ENCODE peak calls at places on chromosomes 16 and 17, in ten cellular contexts. R is SK-N-SH, J is left ventricle myocardium inferior, B is heart left ventricle, O is thoracic aorta, A is colonic mucosa, V is fibroblast of pulmonary artery, C is dorsolateral prefrontal cortex, S is pancreas, N is H7. I is an unnamed sample.

GRCh38 chr17:9023389-9024210 is 2.3 kb downstream of the NTN1 start:
- DNase-seq in R (no peak), J (no peak), B (no peak), O (no peak), A (no peak), V (no peak), C (no peak), S (no peak), N (peak; percentile 76), I (no peak)

GRCh38 chr16:50697881-50698767 is 4.7 kb downstream of the NOD2 start:
- DNase-seq in R (no peak), J (no peak), B (peak; percentile 63), O (no peak), A (no peak), V (peak; percentile 30), C (no peak), S (peak; percentile 25), N (peak; percentile 18), I (no peak)

GRCh38 chr16:84105948-84106740 is 10.6 kb downstream of the MBTPS1 start:
- DNase-seq in R (no peak), J (no peak), B (no peak), O (no peak), A (no peak), V (no peak), C (no peak), S (no peak), N (no peak), I (no peak)

GRCh38 chr16:9739301-9739700 is 442.9 kb downstream of the GRIN2A start:
- DNase-seq in R (no peak), J (no peak), B (no peak), O (no peak), A (no peak), V (no peak), C (no peak), S (no peak), N (no peak), I (no peak)

GRCh38 chr16:88379694-88380040 is 3.1 kb upstream of the ZNF469 start:
- DNase-seq in R (peak; percentile 29), J (peak; percentile 4), B (no peak), O (no peak), A (no peak), V (no peak), C (no peak), S (peak; percentile 40), N (no peak), I (no peak)

GRCh38 chr17:50893183-50893993 is 27.2 kb upstream of the TOB1 start:
- DNase-seq in R (no peak), J (no peak), B (no peak), O (no peak), A (no peak), V (peak; percentile 41), C (peak; percentile 70), S (no peak), N (peak; percentile 34), I (no peak)

GRCh38 chr17:21199311-21199710 is 14.7 kb downstream of the TMEM11 start:
- DNase-seq in R (no peak), J (no peak), B (no peak), O (no peak), A (no peak), V (peak; percentile 24), C (no peak), S (no peak), N (peak; percentile 80), I (no peak)

GRCh38 chr16:79897087-79897443 is 296.5 kb upstream of the MAF start:
- DNase-seq in R (no peak), J (no peak), B (no peak), O (no peak), A (no peak), V (no peak), C (no peak), S (no peak), N (no peak), I (no peak)

GRCh38 chr17:66909811-66910210 is 54.7 kb upstream of the CACNG4 start:
- DNase-seq in R (no peak), J (no peak), B (no peak), O (no peak), A (no peak), V (no peak), C (no peak), S (no peak), N (no peak), I (no peak)

GRCh38 chr17:55601874-55602364 is 90.7 kb upstream of the SMIM36 start:
- DNase-seq in R (peak; percentile 52), J (no peak), B (no peak), O (no peak), A (no peak), V (peak; percentile 75), C (no peak), S (no peak), N (peak; percentile 51), I (no peak)

GRCh38 chr17:79956853-79957252 is 78.8 kb downstream of the TBC1D16 start:
- DNase-seq in R (peak; percentile 20), J (peak; percentile 11), B (no peak), O (no peak), A (no peak), V (no peak), C (no peak), S (peak; percentile 30), N (no peak), I (no peak)

GRCh38 chr17:45395569-45396415 is 36.9 kb downstream of the ARHGAP27 start:
- DNase-seq in R (no peak), J (no peak), B (no peak), O (no peak), A (no peak), V (no peak), C (no peak), S (peak; percentile 73), N (peak; percentile 63), I (no peak)

GRCh38 chr17:45394001-45394912 is 38.4 kb downstream of the ARHGAP27 start:
- DNase-seq in R (no peak), J (no peak), B (no peak), O (no peak), A (no peak), V (no peak), C (no peak), S (no peak), N (no peak), I (no peak)

GRCh38 chr17:45396496-45397205 is 36.0 kb downstream of the ARHGAP27 start:
- DNase-seq in R (no peak), J (no peak), B (no peak), O (no peak), A (no peak), V (no peak), C (no peak), S (peak; percentile 67), N (peak; percentile 80), I (no peak)

GRCh38 chr17:45393477-45393876 is 39.2 kb downstream of the ARHGAP27 start:
- DNase-seq in R (no peak), J (no peak), B (no peak), O (no peak), A (no peak), V (no peak), C (no peak), S (no peak), N (no peak), I (no peak)

DNA sequence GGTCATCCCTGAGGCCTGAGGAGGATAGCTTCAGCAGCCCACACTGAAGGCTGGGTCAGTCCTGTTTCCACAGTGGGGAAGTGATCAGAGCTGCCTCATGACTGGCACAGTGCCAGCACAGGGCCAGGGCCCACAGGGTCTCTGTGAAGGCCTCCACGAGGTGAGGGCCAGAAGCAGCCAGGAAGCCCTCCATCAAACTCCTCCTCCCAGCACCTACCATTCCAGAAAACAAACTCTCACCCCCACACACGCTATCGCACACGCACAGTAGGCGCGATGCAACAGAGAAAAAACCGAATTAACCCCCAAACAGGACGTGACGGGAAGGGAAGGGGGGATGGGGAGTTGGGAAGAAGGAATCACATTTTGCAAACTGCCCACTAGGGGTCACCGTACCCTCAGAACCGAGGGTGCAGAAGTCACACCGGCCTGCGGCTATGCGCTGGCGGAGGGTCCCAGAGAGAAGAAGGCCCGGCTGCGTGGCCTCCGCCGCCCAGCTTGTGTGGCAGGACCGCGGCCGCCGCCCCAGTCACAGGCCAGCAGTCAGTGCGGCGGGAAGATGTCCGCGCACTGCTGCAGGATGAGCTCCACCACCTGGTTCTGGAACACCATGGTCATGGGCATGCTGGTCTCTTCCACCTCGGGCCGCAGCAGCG is 37.6 kb downstream of the ARHGAP27 start:
- DNase-seq in R (peak; percentile 95), J (peak; percentile 54), B (peak; percentile 71), O (no peak), A (peak; percentile 70), V (peak; percentile 93), C (peak; percentile 55), S (peak; percentile 76), N (peak; percentile 97), I (peak; percentile 28)
- H3K4me3 ChIP-seq in R (no peak overlapping the region), J (peak overlapping the region; percentile 39), B (peak overlapping the region; percentile 25), O (peak overlapping the region; percentile 63), A (no peak overlapping the region), V (peak overlapping the region; percentile 12), C (peak overlapping the region; percentile 33), S (no peak overlapping the region), N (no peak overlapping the region), I (no peak overlapping the region)

DNA sequence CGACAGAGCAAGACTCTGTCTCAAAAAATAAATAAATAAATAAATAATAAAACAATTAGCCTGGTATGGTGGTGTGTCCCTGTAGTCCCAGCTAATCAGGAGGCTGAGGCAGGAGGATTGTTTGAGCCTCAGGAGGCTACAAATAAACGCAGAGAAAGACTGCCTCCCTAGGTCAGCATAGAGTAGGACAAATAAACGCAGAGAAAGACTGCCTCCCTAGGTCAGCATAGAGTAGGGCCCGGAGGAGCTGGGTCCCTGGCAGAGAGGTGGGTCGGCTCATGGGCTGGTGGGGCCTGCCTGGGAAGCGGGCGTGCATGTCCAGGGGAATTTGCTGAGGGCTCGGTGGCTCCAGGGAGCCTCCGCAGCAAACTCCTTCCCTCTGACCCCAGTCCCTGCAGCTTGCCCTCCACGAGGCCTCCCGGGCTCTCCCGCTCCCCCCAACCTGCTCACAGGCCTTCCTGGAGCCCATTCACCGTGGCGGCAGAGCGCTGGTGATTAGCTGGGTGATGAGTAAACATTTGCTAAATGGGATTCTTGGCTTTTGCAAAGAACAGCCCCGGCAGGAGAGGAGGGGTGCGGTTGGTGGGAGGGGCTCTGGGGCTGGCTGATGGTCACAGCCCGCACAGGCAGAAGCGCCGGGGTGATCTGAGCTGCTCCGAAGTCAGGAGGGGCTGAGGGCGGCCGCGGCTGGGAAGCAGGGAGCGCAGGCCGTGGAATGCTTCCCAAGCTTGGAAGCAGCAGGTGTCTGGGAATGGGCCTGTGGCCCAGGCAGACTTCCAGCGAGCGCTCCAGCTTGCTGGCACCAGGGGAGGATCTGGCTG is 93.2 kb downstream of the RTN4RL1 start:
- DNase-seq in R (no peak), J (peak; percentile 40), B (peak; percentile 35), O (no peak), A (peak; percentile 28), V (no peak), C (peak; percentile 30), S (peak; percentile 85), N (peak; percentile 95), I (no peak)
- H3K4me3 ChIP-seq in R (no peak overlapping the region), J (peak overlapping the region; percentile 21), B (no peak overlapping the region), O (peak overlapping the region; percentile 46), A (no peak overlapping the region), V (no peak overlapping the region), C (no peak overlapping the region), S (peak overlapping the region; percentile 17), N (no peak overlapping the region), I (no peak overlapping the region)

GRCh38 chr17:896439-896838 is 83.1 kb downstream of the NXN start:
- DNase-seq in R (no peak), J (no peak), B (no peak), O (no peak), A (no peak), V (no peak), C (no peak), S (no peak), N (no peak), I (no peak)
- H3K4me3 ChIP-seq in R (no peak overlapping the region), J (peak overlapping the region; percentile 45), B (no peak overlapping the region), O (no peak overlapping the region), A (no peak overlapping the region), V (no peak overlapping the region), C (no peak overlapping the region), S (no peak overlapping the region), N (no peak overlapping the region), I (no peak overlapping the region)

GRCh38 chr16:11966173-11966572 is 1.2 kb downstream of the TNFRSF17 start:
- DNase-seq in R (no peak), J (no peak), B (no peak), O (no peak), A (no peak), V (no peak), C (no peak), S (no peak), N (no peak), I (no peak)
- H3K4me3 ChIP-seq in R (no peak overlapping the region), J (no peak overlapping the region), B (no peak overlapping the region), O (no peak overlapping the region), A (no peak overlapping the region), V (no peak overlapping the region), C (no peak overlapping the region), S (no peak overlapping the region), N (no peak overlapping the region), I (no peak overlapping the region)